ENCODE peak calls at places on chromosome 5, in ten cellular contexts. W is heart left ventricle, J is ovary, E is IMR-90, C is prostate gland, Y is Peyer's patch, G is A549, M is HCT116, A is stomach, P is sigmoid colon. R is an unnamed sample.

GRCh38 chr5:174410716-174411512 is 313.5 kb upstream of the MSX2 start:
- DNase-seq in W (no peak), E (peak; percentile 4), A (no peak), C (no peak), J (no peak), G (peak; percentile 41), M (no peak), Y (no peak), P (no peak), R (no peak)

GRCh38 chr5:100590867-100591266 is 55.7 kb downstream of the FAM174A start:
- DNase-seq in W (no peak), C (no peak), Y (no peak), M (no peak), J (no peak), G (no peak), E (no peak), A (no peak), P (no peak), R (no peak)

GRCh38 chr5:158641016-158641415 is 458.7 kb downstream of the EBF1 start:
- DNase-seq in Y (no peak), G (no peak), J (no peak), M (no peak), W (no peak), A (no peak), C (no peak), E (no peak), P (no peak), R (no peak)

GRCh38 chr5:75108931-75109596 is 56.7 kb upstream of the GCNT4 start:
- DNase-seq in Y (no peak), E (no peak), J (no peak), C (no peak), G (no peak), P (no peak), M (no peak), W (no peak), A (no peak), R (no peak)

GRCh38 chr5:134794136-134794535 is 35.6 kb downstream of the DDX46 start:
- DNase-seq in W (no peak), P (no peak), C (no peak), G (no peak), Y (no peak), M (no peak), E (peak; percentile 16), J (no peak), A (no peak), R (no peak)

GRCh38 chr5:166014256-166014655 is 2277.2 kb upstream of the WWC1 start:
- DNase-seq in E (no peak), Y (no peak), J (no peak), G (no peak), M (no peak), C (no peak), P (no peak), W (no peak), A (no peak), R (no peak)

GRCh38 chr5:132383261-132383660 is 13.8 kb downstream of the SLC22A5 start:
- DNase-seq in P (no peak), G (no peak), M (no peak), E (no peak), A (no peak), Y (no peak), W (no peak), C (no peak), J (no peak), R (no peak)

GRCh38 chr5:43699910-43700309 is 96.9 kb downstream of the NNT start:
- DNase-seq in W (no peak), P (no peak), J (no peak), E (no peak), G (no peak), Y (no peak), C (no peak), M (no peak), A (no peak), R (no peak)

GRCh38 chr5:68353624-68354023 is 138.1 kb downstream of the PIK3R1 start:
- DNase-seq in P (no peak), J (no peak), W (no peak), A (no peak), C (no peak), G (no peak), Y (no peak), M (no peak), E (peak; percentile 20), R (no peak)

GRCh38 chr5:148733601-148734438 is 79.5 kb upstream of the HTR4 start:
- DNase-seq in P (peak; percentile 87), A (peak; percentile 88), M (peak; percentile 78), J (peak; percentile 75), W (peak; percentile 67), Y (peak; percentile 94), C (peak; percentile 87), G (peak; percentile 28), E (peak; percentile 84), R (no peak)

GRCh38 chr5:170650850-170651249 is 132.7 kb upstream of the GABRP start:
- DNase-seq in J (no peak), M (no peak), P (peak; percentile 26), W (no peak), G (no peak), E (no peak), A (no peak), Y (peak; percentile 8), C (no peak), R (peak; percentile 5)

GRCh38 chr5:143781993-143782520 is 29.9 kb upstream of the HMHB1 start:
- DNase-seq in C (no peak), P (no peak), E (peak; percentile 16), A (no peak), W (no peak), Y (no peak), M (no peak), G (no peak), J (no peak), R (no peak)

GRCh38 chr5:12323637-12324229 is 419.5 kb upstream of the CTNND2 start:
- DNase-seq in W (no peak), G (no peak), A (no peak), E (no peak), P (no peak), C (no peak), J (no peak), M (no peak), Y (no peak), R (no peak)

GRCh38 chr5:126398791-126399190 is 24.4 kb upstream of the GRAMD2B start:
- DNase-seq in E (peak; percentile 13), C (no peak), J (no peak), M (no peak), G (no peak), A (no peak), Y (no peak), P (no peak), W (no peak), R (no peak)
- H3K9me3 ChIP-seq in E (peaks cover 9% of the 10 kb centered on the region), C (no peaks in the 10 kb centered on the region), J (no peaks in the 10 kb centered on the region), M (peaks cover 10% of the 10 kb centered on the region), G (peaks cover 6% of the 10 kb centered on the region), A (no peaks in the 10 kb centered on the region), Y (no peaks in the 10 kb centered on the region), P (no peaks in the 10 kb centered on the region), W (no peaks in the 10 kb centered on the region), R (no peaks in the 10 kb centered on the region)

GRCh38 chr5:150541895-150542294 is 34.0 kb downstream of the NDST1 start:
- DNase-seq in E (no peak), M (no peak), Y (peak; percentile 72), W (no peak), P (no peak), A (no peak), G (no peak), J (no peak), C (no peak), R (no peak)
- H3K4me1 ChIP-seq in E (peaks cover 36% of the 10 kb centered on the region), M (peaks cover 4% of the 10 kb centered on the region), Y (peaks cover 9% of the 10 kb centered on the region), W (peaks cover 3% of the 10 kb centered on the region), P (no peaks in the 10 kb centered on the region), A (peaks cover 22% of the 10 kb centered on the region), G (peaks cover 25% of the 10 kb centered on the region), J (peaks cover 33% of the 10 kb centered on the region), C (peaks cover 4% of the 10 kb centered on the region), R (peaks cover 7% of the 10 kb centered on the region)

GRCh38 chr5:149807614-149808013 is 77.5 kb downstream of the PPARGC1B start:
- DNase-seq in W (no peak), G (no peak), A (no peak), C (no peak), P (no peak), Y (no peak), J (no peak), E (no peak), M (no peak), R (no peak)

GRCh38 chr5:149803153-149803552 is 73.0 kb downstream of the PPARGC1B start:
- DNase-seq in E (no peak), G (no peak), Y (no peak), W (no peak), M (no peak), C (no peak), J (no peak), A (no peak), P (no peak), R (no peak)

GRCh38 chr5:149803641-149804468 is 73.7 kb downstream of the PPARGC1B start:
- DNase-seq in G (no peak), J (peak; percentile 26), E (peak; percentile 16), M (no peak), W (peak; percentile 80), Y (no peak), C (no peak), P (peak; percentile 86), A (no peak), R (no peak)

GRCh38 chr5:149802008-149802407 is 71.9 kb downstream of the PPARGC1B start:
- DNase-seq in Y (no peak), P (no peak), G (no peak), C (no peak), W (no peak), M (no peak), A (no peak), J (no peak), E (no peak), R (peak; percentile 68)

GRCh38 chr5:149804478-149805450 is 74.7 kb downstream of the PPARGC1B start:
- DNase-seq in E (no peak), J (no peak), W (no peak), P (no peak), C (no peak), A (no peak), Y (no peak), G (no peak), M (no peak), R (no peak)
- TF ChIP-seq POLR2A in E (no peak), J (no peak), W (no peak), P (no peak), C (no peak), A (no peak), Y (no peak), G (no peak), M (no peak), R (no peak)

GRCh38 chr5:2352101-2352861 is 399.2 kb downstream of the IRX2 start:
- DNase-seq in J (no peak), M (no peak), P (no peak), W (no peak), E (no peak), A (no peak), Y (no peak), G (no peak), C (no peak), R (peak; percentile 49)

GRCh38 chr5:2353211-2353610 is 398.3 kb downstream of the IRX2 start:
- DNase-seq in E (no peak), G (no peak), P (no peak), J (no peak), C (no peak), W (no peak), M (no peak), Y (no peak), A (no peak), R (no peak)

GRCh38 chr5:2353871-2354440 is 397.5 kb downstream of the IRX2 start:
- DNase-seq in A (no peak), G (no peak), E (no peak), C (no peak), Y (no peak), J (no peak), M (no peak), P (no peak), W (no peak), R (no peak)

GRCh38 chr5:2357309-2357708 is 394.2 kb downstream of the IRX2 start:
- DNase-seq in C (no peak), P (no peak), E (no peak), A (no peak), G (no peak), Y (no peak), W (no peak), M (no peak), J (no peak), R (no peak)

GRCh38 chr5:2355859-2356258 is 395.6 kb downstream of the IRX2 start:
- DNase-seq in P (no peak), G (no peak), C (no peak), A (no peak), E (no peak), W (no peak), M (no peak), J (no peak), Y (no peak), R (no peak)
- H3K9me3 ChIP-seq in P (no peaks in the 10 kb centered on the region), G (no peaks in the 10 kb centered on the region), C (no peaks in the 10 kb centered on the region), A (no peaks in the 10 kb centered on the region), E (peaks cover 42% of the 10 kb centered on the region), W (no peaks in the 10 kb centered on the region), M (no peaks in the 10 kb centered on the region), J (no peaks in the 10 kb centered on the region), Y (no peaks in the 10 kb centered on the region), R (no peaks in the 10 kb centered on the region)